ENCODE peak calls at places on chromosomes 7 and 10, in six cellular contexts. Z is MV-4-11; S is GM13976; I is kidney glomerular epithelial cell; Q is cardiac muscle cell; T is activated naive CD8-positive, alpha-beta T cell treated with anti-CD3 and anti-CD28 coated beads, Interleukin-2, amount 50 U/mL, for 24 hours. C is an unnamed sample.

GRCh38 chr10:78402636-78403035 is 369.0 kb downstream of the RPS24 start:
- DNase-seq in T (no peak), Z (no peak), I (no peak), Q (no peak), S (no peak), C (no peak)

GRCh38 chr7:5692845-5693278 is 88.6 kb downstream of the RNF216 start:
- DNase-seq in I (no peak), T (no peak), S (no peak), Q (peak; percentile 74), Z (no peak), C (no peak)

GRCh38 chr7:127652333-127653248 is 597 bp downstream of the SND1 start:
- DNase-seq in I (no peak), S (no peak), T (no peak), Q (peak; percentile 42), Z (no peak), C (no peak)

GRCh38 chr7:7002416-7003062 is 176.5 kb upstream of the CCZ1B start:
- DNase-seq in S (no peak), T (no peak), I (no peak), Q (no peak), Z (no peak), C (no peak)

GRCh38 chr10:99276848-99277486 is 41.3 kb upstream of the HPSE2 start:
- DNase-seq in Q (peak; percentile 22), Z (peak; percentile 19), I (no peak), S (no peak), T (no peak), C (peak; percentile 26)

GRCh38 chr7:149306854-149307253 is 44.9 kb downstream of the ZNF783 start:
- DNase-seq in S (no peak), T (no peak), Q (no peak), Z (no peak), I (no peak), C (no peak)

GRCh38 chr7:81339946-81340345 is 421.1 kb upstream of the SEMA3C start:
- DNase-seq in Z (no peak), T (no peak), Q (peak; percentile 6), S (no peak), I (no peak), C (no peak)

GRCh38 chr7:97576043-97576442 is 155.8 kb upstream of the TAC1 start:
- DNase-seq in I (no peak), T (no peak), Q (no peak), S (no peak), Z (no peak), C (no peak)

GRCh38 chr7:157111311-157111710 is 27.4 kb upstream of the UBE3C start:
- DNase-seq in S (no peak), Z (no peak), T (no peak), Q (no peak), I (no peak), C (no peak)

GRCh38 chr10:115939101-115939815 is 333.7 kb downstream of the GFRA1 start:
- DNase-seq in I (no peak), Z (no peak), T (no peak), Q (no peak), S (no peak), C (no peak)

GRCh38 chr10:17029581-17030271 is 99.9 kb downstream of the CUBN start:
- DNase-seq in I (no peak), Q (peak; percentile 92), T (peak; percentile 80), Z (peak; percentile 79), S (no peak), C (peak; percentile 70)

GRCh38 chr7:113267885-113268284 is 149.5 kb upstream of the SMIM30 start:
- DNase-seq in Q (peak; percentile 20), Z (peak; percentile 90), T (no peak), I (no peak), S (no peak), C (no peak)

GRCh38 chr7:28774529-28775057 is 183.5 kb downstream of the TRIL start:
- DNase-seq in S (no peak), T (no peak), I (no peak), Z (no peak), Q (no peak), C (no peak)

GRCh38 chr7:13628231-13629001 is 361.1 kb downstream of the ETV1 start:
- DNase-seq in S (no peak), Q (peak; percentile 29), Z (no peak), T (no peak), I (no peak), C (no peak)

GRCh38 chr10:124461642-124462347 is at the start of gene LHPP:
- DNase-seq in Q (peak; percentile 86), S (peak; percentile 96), Z (peak; percentile 66), I (peak; percentile 69), T (peak; percentile 87), C (peak; percentile 92)

GRCh38 chr7:133704436-133704835 is 422.7 kb upstream of the LRGUK start:
- DNase-seq in Z (no peak), T (no peak), Q (no peak), I (no peak), S (no peak), C (no peak)

GRCh38 chr10:98344589-98345038 is 70.4 kb downstream of the PYROXD2 start:
- DNase-seq in T (no peak), S (no peak), Q (peak; percentile 98), I (no peak), Z (no peak), C (no peak)

GRCh38 chr7:150942591-150943452 is 35.3 kb downstream of the KCNH2 start:
- DNase-seq in Q (no peak), T (no peak), Z (no peak), S (no peak), I (no peak), C (peak; percentile 6)

GRCh38 chr7:139231513-139232376 is 708 bp downstream of the UBN2 start:
- DNase-seq in I (no peak), S (peak; percentile 62), Z (peak; percentile 33), T (peak; percentile 27), Q (peak; percentile 39), C (peak; percentile 57)

GRCh38 chr7:45591101-45591906 is 17.1 kb downstream of the ADCY1 start:
- DNase-seq in Q (no peak), S (no peak), Z (no peak), T (no peak), I (no peak), C (no peak)

GRCh38 chr7:43554423-43554822 is 28.5 kb upstream of the STK17A start:
- DNase-seq in Z (no peak), T (no peak), Q (no peak), S (no peak), I (no peak), C (no peak)

GRCh38 chr7:132276986-132277716 is 299.1 kb downstream of the PLXNA4 start:
- DNase-seq in Z (no peak), I (no peak), S (no peak), T (no peak), Q (no peak), C (no peak)

C was measured in hepatocyte.